ENCODE peak calls at places on chromosomes 3 and 15, in six cellular contexts. Z is adrenal gland, D is K562, P is hepatocyte, M is WERI-Rb-1, J is MM.1S. H is an unnamed sample.

GRCh38 chr15:93087825-93088199 is 1.2 kb downstream of the RGMA start:
- DNase-seq in Z (peak; percentile 45), D (peak; percentile 65), P (peak; percentile 73), M (peak; percentile 52), J (peak; percentile 83), H (peak; percentile 81)

GRCh38 chr15:90294601-90295269 is 29.3 kb downstream of the NGRN start:
- DNase-seq in Z (no peak), D (no peak), P (no peak), M (no peak), J (no peak), H (no peak)

GRCh38 chr15:65041787-65042186 is 3.4 kb upstream of the SLC51B start:
- DNase-seq in Z (no peak), D (no peak), P (no peak), M (no peak), J (no peak), H (no peak)

GRCh38 chr15:91605576-91605975 is 247.9 kb upstream of the SLCO3A1 start:
- DNase-seq in Z (no peak), D (no peak), P (no peak), M (no peak), J (no peak), H (no peak)

GRCh38 chr3:142618917-142619401 is 22.8 kb downstream of the PLS1 start:
- DNase-seq in Z (no peak), D (peak; percentile 32), P (peak; percentile 43), M (no peak), J (no peak), H (no peak)

GRCh38 chr15:56968256-56968655 is 49.8 kb downstream of the TCF12 start:
- DNase-seq in Z (no peak), D (no peak), P (no peak), M (no peak), J (no peak), H (no peak)

GRCh38 chr15:70098461-70099166 is 897 bp upstream of the TLE3 start:
- DNase-seq in Z (peak; percentile 55), D (peak; percentile 44), P (peak; percentile 66), M (no peak), J (peak; percentile 24), H (peak; percentile 57)

GRCh38 chr15:45093622-45094357 is 20.2 kb downstream of the DUOX2 start:
- DNase-seq in Z (no peak), D (no peak), P (no peak), M (no peak), J (no peak), H (no peak)

GRCh38 chr15:69415381-69415780 is 1.2 kb downstream of the KIF23 start:
- DNase-seq in Z (no peak), D (no peak), P (no peak), M (no peak), J (no peak), H (no peak)

GRCh38 chr15:56187665-56188064 is 56.0 kb downstream of the RFX7 start:
- DNase-seq in Z (no peak), D (no peak), P (no peak), M (no peak), J (no peak), H (no peak)

GRCh38 chr3:29746163-29746562 is 465.3 kb downstream of the RBMS3 start:
- DNase-seq in Z (no peak), D (no peak), P (no peak), M (no peak), J (no peak), H (no peak)

GRCh38 chr15:85871545-85871944 is 76.8 kb upstream of the KLHL25 start:
- DNase-seq in Z (no peak), D (no peak), P (no peak), M (no peak), J (no peak), H (no peak)

GRCh38 chr15:70412717-70413266 is 315.1 kb upstream of the TLE3 start:
- DNase-seq in Z (no peak), D (no peak), P (no peak), M (no peak), J (no peak), H (no peak)

GRCh38 chr3:127849368-127849767 is 27.1 kb upstream of the MGLL start:
- DNase-seq in Z (no peak), D (no peak), P (no peak), M (peak; percentile 67), J (no peak), H (no peak)

GRCh38 chr3:10242182-10243065 is 5.8 kb upstream of the TATDN2 start:
- DNase-seq in Z (no peak), D (peak; percentile 72), P (no peak), M (no peak), J (no peak), H (no peak)

GRCh38 chr3:18419232-18419631 is 5.9 kb downstream of the SATB1 start:
- DNase-seq in Z (no peak), D (no peak), P (peak; percentile 11), M (no peak), J (no peak), H (no peak)

GRCh38 chr3:100297784-100298183 is 36.8 kb upstream of the NIT2 start:
- DNase-seq in Z (no peak), D (no peak), P (no peak), M (no peak), J (no peak), H (no peak)

GRCh38 chr3:125148016-125148812 is 64.3 kb downstream of the SLC12A8 start:
- DNase-seq in Z (no peak), D (no peak), P (no peak), M (no peak), J (no peak), H (no peak)

GRCh38 chr3:176274161-176274560 is 923.1 kb downstream of the TBL1XR1 start:
- DNase-seq in Z (no peak), D (no peak), P (no peak), M (no peak), J (no peak), H (no peak)

GRCh38 chr3:121592856-121593702 is at the start of gene FBXO40:
- DNase-seq in Z (no peak), D (no peak), P (peak; percentile 52), M (peak; percentile 74), J (peak; percentile 98), H (no peak)

GRCh38 chr3:173761161-173761560 is 363.6 kb downstream of the NLGN1 start:
- DNase-seq in Z (no peak), D (no peak), P (no peak), M (no peak), J (no peak), H (no peak)

GRCh38 chr3:152104847-152105415 is 163.8 kb upstream of the MBNL1 start:
- DNase-seq in Z (no peak), D (peak; percentile 10), P (no peak), M (no peak), J (no peak), H (no peak)

GRCh38 chr15:59746777-59747176 is 57.7 kb upstream of the BNIP2 start:
- DNase-seq in Z (no peak), D (no peak), P (no peak), M (no peak), J (no peak), H (no peak)

GRCh38 chr15:59736181-59736580 is 47.1 kb upstream of the BNIP2 start:
- DNase-seq in Z (no peak), D (no peak), P (no peak), M (peak; percentile 16), J (no peak), H (no peak)

GRCh38 chr15:59739557-59740186 is 50.6 kb upstream of the BNIP2 start:
- DNase-seq in Z (no peak), D (no peak), P (no peak), M (no peak), J (no peak), H (no peak)

GRCh38 chr15:59738676-59739075 is 49.6 kb upstream of the BNIP2 start:
- DNase-seq in Z (no peak), D (no peak), P (no peak), M (no peak), J (no peak), H (no peak)

GRCh38 chr15:59741274-59741906 is 52.3 kb upstream of the BNIP2 start:
- DNase-seq in Z (no peak), D (peak; percentile 8), P (peak; percentile 43), M (peak; percentile 75), J (peak; percentile 12), H (peak; percentile 52)
- TF ChIP-seq CTCF in Z (no peak), D (no peak), P (peak; percentile 45), M (peak; percentile 59), J (peak; percentile 24), H (no peak)

GRCh38 chr3:138222888-138223287 is 35.8 kb downstream of the ARMC8 start:
- DNase-seq in Z (no peak), D (no peak), P (no peak), M (no peak), J (no peak), H (no peak)
- H3K27ac ChIP-seq in Z (no peak overlapping the region), D (no peak overlapping the region), P (no peak overlapping the region), M (no peak overlapping the region), J (no peak overlapping the region), H (no peak overlapping the region)

GRCh38 chr15:47376190-47376589 is 341.1 kb upstream of the SEMA6D start:
- DNase-seq in Z (no peak), D (no peak), P (no peak), M (no peak), J (no peak), H (no peak)

GRCh38 chr15:47378527-47378926 is 338.8 kb upstream of the SEMA6D start:
- DNase-seq in Z (no peak), D (no peak), P (no peak), M (no peak), J (no peak), H (no peak)

GRCh38 chr15:47371939-47372338 is 345.4 kb upstream of the SEMA6D start:
- DNase-seq in Z (no peak), D (no peak), P (no peak), M (no peak), J (no peak), H (no peak)

GRCh38 chr15:47377465-47377864 is 339.8 kb upstream of the SEMA6D start:
- DNase-seq in Z (no peak), D (no peak), P (no peak), M (no peak), J (no peak), H (no peak)

DNA sequence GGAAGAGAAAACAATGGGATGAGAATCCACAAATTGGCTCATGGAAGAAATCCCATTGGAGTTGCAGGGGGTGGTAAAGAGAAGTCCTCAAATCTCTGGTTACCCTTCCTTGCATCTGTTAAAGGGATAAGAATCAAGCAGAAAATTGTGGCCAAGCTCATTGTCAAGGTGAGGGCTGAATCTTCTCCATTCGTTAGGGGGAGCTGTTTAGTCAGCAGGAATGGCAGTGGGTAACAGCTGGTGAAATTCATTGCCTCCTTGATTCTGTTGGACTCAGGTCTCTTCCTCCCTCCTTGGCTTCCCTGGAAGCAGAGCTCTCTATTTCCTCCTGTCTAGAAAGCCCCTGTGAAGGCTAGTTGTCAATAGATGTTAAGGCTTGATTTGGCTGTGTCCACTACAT is 343.1 kb upstream of the SEMA6D start:
- DNase-seq in Z (no peak), D (no peak), P (no peak), M (peak; percentile 49), J (no peak), H (no peak)
- TF ChIP-seq CTCF in Z (no peak), D (no peak), P (peak; percentile 10), M (peak; percentile 76), J (no peak), H (peak; percentile 38)

GRCh38 chr3:112114558-112115160 is 18.4 kb downstream of the GCSAM start:
- DNase-seq in Z (no peak), D (no peak), P (no peak), M (no peak), J (no peak), H (no peak)
- H3K27ac ChIP-seq in Z (no peak overlapping the region), D (no peak overlapping the region), P (no peak overlapping the region), M (no peak overlapping the region), J (no peak overlapping the region), H (no peak overlapping the region)

H was measured in SK-N-SH.